ENCODE peak calls at places on chromosomes 7 and 10, in eight cellular contexts. One of them, this sample, is unnamed.
A peak's percentile ranks its signal among the peaks of the same experiment; 100 is the strongest.

GRCh38 chr10:1424648-1425047 is 312.7 kb downstream of the ADARB2 start:
- DNase-seq in germinal center: no peak
- DNase-seq in activated effector memory CD4-positive, alpha-beta T cell treated with anti-CD3 and anti-CD28 coated beads, Interleukin-2, amount 50 U/mL, for 16 hours: no peak
- DNase-seq in stomach: no peak
- DNase-seq in stimulated activated CD4-positive, alpha-beta T cell treated with anti-CD3 and anti-CD28 coated beads, Interleukin-4, amount 100 ng/mL, for 24 hours: no peak
- DNase-seq in HAP-1: no peak
- DNase-seq in Right ventricle myocardium superior: no peak
- DNase-seq in activated CD4-positive, alpha-beta T cell treated with anti-CD3 and anti-CD28 coated beads, Interleukin-2, amount 10 ng/mL, durations not matched to agents 7 days and 5 days: no peak
- DNase-seq in this sample: no peak

GRCh38 chr10:102604379-102604960 is 39.8 kb upstream of the TRIM8 start:
- DNase-seq in germinal center: no peak
- DNase-seq in activated effector memory CD4-positive, alpha-beta T cell treated with anti-CD3 and anti-CD28 coated beads, Interleukin-2, amount 50 U/mL, for 16 hours: no peak
- DNase-seq in stomach: no peak
- DNase-seq in stimulated activated CD4-positive, alpha-beta T cell treated with anti-CD3 and anti-CD28 coated beads, Interleukin-4, amount 100 ng/mL, for 24 hours: no peak
- DNase-seq in HAP-1: no peak
- DNase-seq in Right ventricle myocardium superior: no peak
- DNase-seq in activated CD4-positive, alpha-beta T cell treated with anti-CD3 and anti-CD28 coated beads, Interleukin-2, amount 10 ng/mL, durations not matched to agents 7 days and 5 days: no peak
- DNase-seq in this sample: no peak

GRCh38 chr7:37031571-37032257 is 307.4 kb upstream of the AOAH start:
- DNase-seq in germinal center: no peak
- DNase-seq in activated effector memory CD4-positive, alpha-beta T cell treated with anti-CD3 and anti-CD28 coated beads, Interleukin-2, amount 50 U/mL, for 16 hours: peak; percentile 66
- DNase-seq in stomach: peak; percentile 66
- DNase-seq in stimulated activated CD4-positive, alpha-beta T cell treated with anti-CD3 and anti-CD28 coated beads, Interleukin-4, amount 100 ng/mL, for 24 hours: peak; percentile 63
- DNase-seq in HAP-1: peak; percentile 62
- DNase-seq in Right ventricle myocardium superior: peak; percentile 57
- DNase-seq in activated CD4-positive, alpha-beta T cell treated with anti-CD3 and anti-CD28 coated beads, Interleukin-2, amount 10 ng/mL, durations not matched to agents 7 days and 5 days: peak; percentile 9
- DNase-seq in this sample: peak; percentile 7

GRCh38 chr7:32892521-32893224 is 1.1 kb upstream of the KBTBD2 start:
- DNase-seq in germinal center: peak; percentile 33
- DNase-seq in activated effector memory CD4-positive, alpha-beta T cell treated with anti-CD3 and anti-CD28 coated beads, Interleukin-2, amount 50 U/mL, for 16 hours: peak; percentile 80
- DNase-seq in stomach: peak; percentile 36
- DNase-seq in stimulated activated CD4-positive, alpha-beta T cell treated with anti-CD3 and anti-CD28 coated beads, Interleukin-4, amount 100 ng/mL, for 24 hours: peak; percentile 49
- DNase-seq in HAP-1: peak; percentile 70
- DNase-seq in Right ventricle myocardium superior: peak; percentile 60
- DNase-seq in activated CD4-positive, alpha-beta T cell treated with anti-CD3 and anti-CD28 coated beads, Interleukin-2, amount 10 ng/mL, durations not matched to agents 7 days and 5 days: peak; percentile 57
- DNase-seq in this sample: peak; percentile 81

GRCh38 chr10:28788252-28788651 is 110.9 kb downstream of the BAMBI start:
- DNase-seq in germinal center: no peak
- DNase-seq in activated effector memory CD4-positive, alpha-beta T cell treated with anti-CD3 and anti-CD28 coated beads, Interleukin-2, amount 50 U/mL, for 16 hours: no peak
- DNase-seq in stomach: no peak
- DNase-seq in stimulated activated CD4-positive, alpha-beta T cell treated with anti-CD3 and anti-CD28 coated beads, Interleukin-4, amount 100 ng/mL, for 24 hours: no peak
- DNase-seq in HAP-1: no peak
- DNase-seq in Right ventricle myocardium superior: no peak
- DNase-seq in activated CD4-positive, alpha-beta T cell treated with anti-CD3 and anti-CD28 coated beads, Interleukin-2, amount 10 ng/mL, durations not matched to agents 7 days and 5 days: no peak
- DNase-seq in this sample: no peak

GRCh38 chr10:66925896-66926719 is at the start of gene LRRTM3:
- DNase-seq in germinal center: peak; percentile 17
- DNase-seq in activated effector memory CD4-positive, alpha-beta T cell treated with anti-CD3 and anti-CD28 coated beads, Interleukin-2, amount 50 U/mL, for 16 hours: no peak
- DNase-seq in stomach: peak; percentile 44
- DNase-seq in stimulated activated CD4-positive, alpha-beta T cell treated with anti-CD3 and anti-CD28 coated beads, Interleukin-4, amount 100 ng/mL, for 24 hours: peak; percentile 5
- DNase-seq in HAP-1: peak; percentile 97
- DNase-seq in Right ventricle myocardium superior: peak; percentile 30
- DNase-seq in activated CD4-positive, alpha-beta T cell treated with anti-CD3 and anti-CD28 coated beads, Interleukin-2, amount 10 ng/mL, durations not matched to agents 7 days and 5 days: peak; percentile 22
- DNase-seq in this sample: peak; percentile 15

GRCh38 chr10:112336556-112337201 is 37.2 kb upstream of the ACSL5 start:
- DNase-seq in germinal center: no peak
- DNase-seq in activated effector memory CD4-positive, alpha-beta T cell treated with anti-CD3 and anti-CD28 coated beads, Interleukin-2, amount 50 U/mL, for 16 hours: no peak
- DNase-seq in stomach: no peak
- DNase-seq in stimulated activated CD4-positive, alpha-beta T cell treated with anti-CD3 and anti-CD28 coated beads, Interleukin-4, amount 100 ng/mL, for 24 hours: no peak
- DNase-seq in HAP-1: no peak
- DNase-seq in Right ventricle myocardium superior: no peak
- DNase-seq in activated CD4-positive, alpha-beta T cell treated with anti-CD3 and anti-CD28 coated beads, Interleukin-2, amount 10 ng/mL, durations not matched to agents 7 days and 5 days: no peak
- DNase-seq in this sample: peak; percentile 6

GRCh38 chr10:26430641-26431163 is 7.4 kb upstream of the APBB1IP start:
- DNase-seq in germinal center: peak; percentile 67
- DNase-seq in activated effector memory CD4-positive, alpha-beta T cell treated with anti-CD3 and anti-CD28 coated beads, Interleukin-2, amount 50 U/mL, for 16 hours: no peak
- DNase-seq in stomach: no peak
- DNase-seq in stimulated activated CD4-positive, alpha-beta T cell treated with anti-CD3 and anti-CD28 coated beads, Interleukin-4, amount 100 ng/mL, for 24 hours: peak; percentile 56
- DNase-seq in HAP-1: no peak
- DNase-seq in Right ventricle myocardium superior: no peak
- DNase-seq in activated CD4-positive, alpha-beta T cell treated with anti-CD3 and anti-CD28 coated beads, Interleukin-2, amount 10 ng/mL, durations not matched to agents 7 days and 5 days: peak; percentile 57
- DNase-seq in this sample: no peak

GRCh38 chr10:46096426-46096825 is 50.4 kb upstream of the MSMB start:
- DNase-seq in germinal center: no peak
- DNase-seq in activated effector memory CD4-positive, alpha-beta T cell treated with anti-CD3 and anti-CD28 coated beads, Interleukin-2, amount 50 U/mL, for 16 hours: no peak
- DNase-seq in stomach: no peak
- DNase-seq in stimulated activated CD4-positive, alpha-beta T cell treated with anti-CD3 and anti-CD28 coated beads, Interleukin-4, amount 100 ng/mL, for 24 hours: no peak
- DNase-seq in HAP-1: no peak
- DNase-seq in Right ventricle myocardium superior: no peak
- DNase-seq in activated CD4-positive, alpha-beta T cell treated with anti-CD3 and anti-CD28 coated beads, Interleukin-2, amount 10 ng/mL, durations not matched to agents 7 days and 5 days: no peak
- DNase-seq in this sample: no peak

GRCh38 chr10:70940834-70941568 is 52.6 kb upstream of the PCBD1 start:
- DNase-seq in germinal center: no peak
- DNase-seq in activated effector memory CD4-positive, alpha-beta T cell treated with anti-CD3 and anti-CD28 coated beads, Interleukin-2, amount 50 U/mL, for 16 hours: no peak
- DNase-seq in stomach: peak; percentile 72
- DNase-seq in stimulated activated CD4-positive, alpha-beta T cell treated with anti-CD3 and anti-CD28 coated beads, Interleukin-4, amount 100 ng/mL, for 24 hours: no peak
- DNase-seq in HAP-1: no peak
- DNase-seq in Right ventricle myocardium superior: peak; percentile 78
- DNase-seq in activated CD4-positive, alpha-beta T cell treated with anti-CD3 and anti-CD28 coated beads, Interleukin-2, amount 10 ng/mL, durations not matched to agents 7 days and 5 days: no peak
- DNase-seq in this sample: peak; percentile 21

GRCh38 chr7:8189615-8190014 is 72.4 kb downstream of the ICA1 start:
- DNase-seq in germinal center: no peak
- DNase-seq in activated effector memory CD4-positive, alpha-beta T cell treated with anti-CD3 and anti-CD28 coated beads, Interleukin-2, amount 50 U/mL, for 16 hours: no peak
- DNase-seq in stomach: no peak
- DNase-seq in stimulated activated CD4-positive, alpha-beta T cell treated with anti-CD3 and anti-CD28 coated beads, Interleukin-4, amount 100 ng/mL, for 24 hours: no peak
- DNase-seq in HAP-1: no peak
- DNase-seq in Right ventricle myocardium superior: no peak
- DNase-seq in activated CD4-positive, alpha-beta T cell treated with anti-CD3 and anti-CD28 coated beads, Interleukin-2, amount 10 ng/mL, durations not matched to agents 7 days and 5 days: no peak
- DNase-seq in this sample: no peak

GRCh38 chr10:110356628-110357245 is 52.0 kb upstream of the SMNDC1 start:
- DNase-seq in germinal center: peak; percentile 83
- DNase-seq in activated effector memory CD4-positive, alpha-beta T cell treated with anti-CD3 and anti-CD28 coated beads, Interleukin-2, amount 50 U/mL, for 16 hours: peak; percentile 91
- DNase-seq in stomach: peak; percentile 51
- DNase-seq in stimulated activated CD4-positive, alpha-beta T cell treated with anti-CD3 and anti-CD28 coated beads, Interleukin-4, amount 100 ng/mL, for 24 hours: peak; percentile 80
- DNase-seq in HAP-1: no peak
- DNase-seq in Right ventricle myocardium superior: no peak
- DNase-seq in activated CD4-positive, alpha-beta T cell treated with anti-CD3 and anti-CD28 coated beads, Interleukin-2, amount 10 ng/mL, durations not matched to agents 7 days and 5 days: peak; percentile 61
- DNase-seq in this sample: no peak

GRCh38 chr10:52313350-52314006 is 603 bp upstream of the DKK1 start:
- DNase-seq in germinal center: peak; percentile 2
- DNase-seq in activated effector memory CD4-positive, alpha-beta T cell treated with anti-CD3 and anti-CD28 coated beads, Interleukin-2, amount 50 U/mL, for 16 hours: no peak
- DNase-seq in stomach: no peak
- DNase-seq in stimulated activated CD4-positive, alpha-beta T cell treated with anti-CD3 and anti-CD28 coated beads, Interleukin-4, amount 100 ng/mL, for 24 hours: no peak
- DNase-seq in HAP-1: no peak
- DNase-seq in Right ventricle myocardium superior: no peak
- DNase-seq in activated CD4-positive, alpha-beta T cell treated with anti-CD3 and anti-CD28 coated beads, Interleukin-2, amount 10 ng/mL, durations not matched to agents 7 days and 5 days: no peak
- DNase-seq in this sample: no peak

GRCh38 chr7:44376429-44377133 is 51.2 kb upstream of the CAMK2B start:
- DNase-seq in germinal center: no peak
- DNase-seq in activated effector memory CD4-positive, alpha-beta T cell treated with anti-CD3 and anti-CD28 coated beads, Interleukin-2, amount 50 U/mL, for 16 hours: no peak
- DNase-seq in stomach: no peak
- DNase-seq in stimulated activated CD4-positive, alpha-beta T cell treated with anti-CD3 and anti-CD28 coated beads, Interleukin-4, amount 100 ng/mL, for 24 hours: no peak
- DNase-seq in HAP-1: no peak
- DNase-seq in Right ventricle myocardium superior: no peak
- DNase-seq in activated CD4-positive, alpha-beta T cell treated with anti-CD3 and anti-CD28 coated beads, Interleukin-2, amount 10 ng/mL, durations not matched to agents 7 days and 5 days: no peak
- DNase-seq in this sample: no peak

GRCh38 chr10:46550076-46550790 is 6.2 kb downstream of the GPRIN2 start:
- DNase-seq in germinal center: no peak
- DNase-seq in activated effector memory CD4-positive, alpha-beta T cell treated with anti-CD3 and anti-CD28 coated beads, Interleukin-2, amount 50 U/mL, for 16 hours: peak; percentile 62
- DNase-seq in stomach: peak; percentile 26
- DNase-seq in stimulated activated CD4-positive, alpha-beta T cell treated with anti-CD3 and anti-CD28 coated beads, Interleukin-4, amount 100 ng/mL, for 24 hours: peak; percentile 5
- DNase-seq in HAP-1: no peak
- DNase-seq in Right ventricle myocardium superior: peak; percentile 50
- DNase-seq in activated CD4-positive, alpha-beta T cell treated with anti-CD3 and anti-CD28 coated beads, Interleukin-2, amount 10 ng/mL, durations not matched to agents 7 days and 5 days: peak; percentile 6
- DNase-seq in this sample: no peak

GRCh38 chr10:78134919-78135318 is 101.3 kb downstream of the RPS24 start:
- DNase-seq in germinal center: no peak
- DNase-seq in activated effector memory CD4-positive, alpha-beta T cell treated with anti-CD3 and anti-CD28 coated beads, Interleukin-2, amount 50 U/mL, for 16 hours: no peak
- DNase-seq in stomach: no peak
- DNase-seq in stimulated activated CD4-positive, alpha-beta T cell treated with anti-CD3 and anti-CD28 coated beads, Interleukin-4, amount 100 ng/mL, for 24 hours: no peak
- DNase-seq in HAP-1: peak; percentile 3
- DNase-seq in Right ventricle myocardium superior: no peak
- DNase-seq in activated CD4-positive, alpha-beta T cell treated with anti-CD3 and anti-CD28 coated beads, Interleukin-2, amount 10 ng/mL, durations not matched to agents 7 days and 5 days: no peak
- DNase-seq in this sample: no peak

GRCh38 chr7:24702674-24703235 is 54.5 kb downstream of the GSDME start:
- DNase-seq in germinal center: no peak
- DNase-seq in activated effector memory CD4-positive, alpha-beta T cell treated with anti-CD3 and anti-CD28 coated beads, Interleukin-2, amount 50 U/mL, for 16 hours: no peak
- DNase-seq in stomach: no peak
- DNase-seq in stimulated activated CD4-positive, alpha-beta T cell treated with anti-CD3 and anti-CD28 coated beads, Interleukin-4, amount 100 ng/mL, for 24 hours: no peak
- DNase-seq in HAP-1: no peak
- DNase-seq in Right ventricle myocardium superior: no peak
- DNase-seq in activated CD4-positive, alpha-beta T cell treated with anti-CD3 and anti-CD28 coated beads, Interleukin-2, amount 10 ng/mL, durations not matched to agents 7 days and 5 days: no peak
- DNase-seq in this sample: no peak